ENCODE peak calls at places on chromosomes 3 and 15, in six cellular contexts. O is T-cell; H is NCI-H1694 treated with DMSO at 0.1 percent for 48 hours; R is GM04504; L is amniotic stem cell; G is activated T-cell treated with anti-CD3 and anti-CD28 coated beads, Interleukin-2, amount 50 U/mL, for 72 hours. D is an unnamed sample.
A peak's percentile ranks its signal among the peaks of the same experiment; 100 is the strongest.

GRCh38 chr3:98778852-98779379 is 15.8 kb downstream of the ST3GAL6 start:
- DNase-seq in O (no peak), H (no peak), R (peak; percentile 70), L (no peak), G (peak; percentile 10), D (peak; percentile 79)

GRCh38 chr3:96813820-96814580 is 394 bp upstream of the EPHA6 start:
- DNase-seq in O (no peak), H (no peak), R (peak; percentile 1), L (peak; percentile 21), G (peak; percentile 7), D (no peak)

GRCh38 chr15:45320581-45320980 is 57.8 kb downstream of the GATM start:
- DNase-seq in O (no peak), H (no peak), R (no peak), L (no peak), G (no peak), D (no peak)

GRCh38 chr15:77713281-77713680 is 80.6 kb upstream of the LINGO1 start:
- DNase-seq in O (no peak), H (no peak), R (no peak), L (no peak), G (no peak), D (no peak)

GRCh38 chr3:8607285-8608040 is 37.1 kb downstream of the SSUH2 start:
- DNase-seq in O (no peak), H (no peak), R (peak; percentile 51), L (no peak), G (no peak), D (peak; percentile 37)

GRCh38 chr3:171480526-171480925 is 20.3 kb upstream of the TNIK start:
- DNase-seq in O (peak; percentile 5), H (no peak), R (no peak), L (no peak), G (no peak), D (no peak)

GRCh38 chr15:47618216-47618615 is 99.1 kb upstream of the SEMA6D start:
- DNase-seq in O (no peak), H (no peak), R (no peak), L (no peak), G (no peak), D (no peak)

GRCh38 chr3:169699536-169700050 is 36.1 kb upstream of the MECOM start:
- DNase-seq in O (no peak), H (no peak), R (no peak), L (no peak), G (no peak), D (peak; percentile 21)

GRCh38 chr15:68819451-68820204 is 1.1 kb downstream of the ANP32A start:
- DNase-seq in O (no peak), H (peak; percentile 39), R (no peak), L (no peak), G (peak; percentile 43), D (no peak)

GRCh38 chr3:24519368-24520100 is 24.9 kb upstream of the THRB start:
- DNase-seq in O (no peak), H (no peak), R (no peak), L (no peak), G (no peak), D (no peak)

GRCh38 chr3:185920168-185920567 is 17.6 kb downstream of the TRA2B start:
- DNase-seq in O (no peak), H (no peak), R (no peak), L (no peak), G (no peak), D (no peak)

GRCh38 chr15:67768592-67768991 is 56.7 kb upstream of the SKOR1 start:
- DNase-seq in O (no peak), H (no peak), R (no peak), L (no peak), G (no peak), D (no peak)

GRCh38 chr15:39260791-39261190 is 320.1 kb upstream of the THBS1 start:
- DNase-seq in O (no peak), H (no peak), R (no peak), L (no peak), G (no peak), D (no peak)

GRCh38 chr3:134149286-134149685 is 101.4 kb downstream of the RYK start:
- DNase-seq in O (no peak), H (no peak), R (no peak), L (no peak), G (no peak), D (no peak)

GRCh38 chr3:154571827-154572226 is 141.8 kb upstream of the GPR149 start:
- DNase-seq in O (no peak), H (no peak), R (no peak), L (no peak), G (no peak), D (no peak)

GRCh38 chr15:88509321-88509720 is 37.2 kb downstream of the DET1 start:
- DNase-seq in O (no peak), H (no peak), R (no peak), L (no peak), G (no peak), D (no peak)

GRCh38 chr3:47421741-47422649 is 41.2 kb downstream of the PTPN23 start:
- DNase-seq in O (no peak), H (no peak), R (no peak), L (no peak), G (peak; percentile 35), D (no peak)

GRCh38 chr3:156576887-156577427 is 22.0 kb upstream of the SSR3 start:
- DNase-seq in O (no peak), H (no peak), R (no peak), L (no peak), G (no peak), D (no peak)

GRCh38 chr3:42190701-42191442 is 75.1 kb downstream of the CCK start:
- DNase-seq in O (peak; percentile 57), H (peak; percentile 2), R (no peak), L (peak; percentile 44), G (peak; percentile 73), D (no peak)

GRCh38 chr3:47265725-47266480 is 16.7 kb downstream of the KIF9 start:
- DNase-seq in O (no peak), H (no peak), R (no peak), L (no peak), G (no peak), D (no peak)

GRCh38 chr15:63553388-63553791 is 43.8 kb upstream of the FBXL22 start:
- DNase-seq in O (no peak), H (no peak), R (peak; percentile 74), L (peak; percentile 45), G (no peak), D (peak; percentile 83)

D was measured in AG04450.